ENCODE peak calls at places on chromosomes 2 and 18, in four cellular contexts. Y is left ventricle myocardium inferior, W is kidney, M is breast epithelium. C is an unnamed sample.

GRCh38 chr2:240955306-240956101 is 42.9 kb upstream of the SNED1 start:
- DNase-seq in Y (no peak), W (no peak), M (peak; percentile 15), C (no peak)

GRCh38 chr2:67954125-67954748 is 108.6 kb downstream of the C1D start:
- DNase-seq in W (no peak), Y (no peak), M (no peak), C (no peak)

GRCh38 chr2:2743164-2743571 is 412.1 kb upstream of the MYT1L start:
- DNase-seq in M (peak; percentile 65), Y (peak; percentile 68), W (no peak), C (peak; percentile 91)

GRCh38 chr18:41771971-41772370 is 183.1 kb upstream of the PIK3C3 start:
- DNase-seq in Y (no peak), M (no peak), W (no peak), C (no peak)

GRCh38 chr2:95346738-95347671 is 49.9 kb downstream of the KCNIP3 start:
- DNase-seq in W (peak; percentile 78), M (no peak), Y (peak; percentile 34), C (peak; percentile 34)

GRCh38 chr2:30446602-30447148 is 371 bp upstream of the LCLAT1 start:
- DNase-seq in W (no peak), M (no peak), Y (no peak), C (no peak)

GRCh38 chr2:23385748-23386421 is 906 bp downstream of the KLHL29 start:
- DNase-seq in M (no peak), Y (peak; percentile 33), W (peak; percentile 74), C (no peak)

GRCh38 chr18:31607384-31607783 is 15.7 kb downstream of the TTR start:
- DNase-seq in M (no peak), W (no peak), Y (no peak), C (no peak)

GRCh38 chr18:29191263-29191662 is 1014.3 kb upstream of the CDH2 start:
- DNase-seq in Y (no peak), W (no peak), M (no peak), C (no peak)

GRCh38 chr2:108968619-108969018 is 20.4 kb downstream of the EDAR start:
- DNase-seq in M (no peak), Y (no peak), W (no peak), C (no peak)

GRCh38 chr2:17416891-17417391 is 101.3 kb downstream of the RAD51AP2 start:
- DNase-seq in Y (no peak), W (peak; percentile 25), M (no peak), C (no peak)

GRCh38 chr18:52046842-52047241 is 293.2 kb upstream of the DCC start:
- DNase-seq in Y (no peak), M (no peak), W (no peak), C (no peak)

GRCh38 chr2:170701011-170701410 is 14.1 kb upstream of the SP5 start:
- DNase-seq in M (no peak), W (no peak), Y (no peak), C (no peak)

GRCh38 chr2:151150325-151150724 is 111.3 kb downstream of the RBM43 start:
- DNase-seq in Y (no peak), M (no peak), W (no peak), C (no peak)

GRCh38 chr2:214126135-214126534 is 284.7 kb upstream of the VWC2L start:
- DNase-seq in Y (no peak), W (no peak), M (no peak), C (no peak)

GRCh38 chr2:16185671-16186391 is 245.5 kb downstream of the MYCN start:
- DNase-seq in M (no peak), W (no peak), Y (no peak), C (no peak)

GRCh38 chr2:27008678-27009077 is 24.1 kb upstream of the TMEM214 start:
- DNase-seq in W (no peak), Y (no peak), M (no peak), C (no peak)

GRCh38 chr2:10362096-10362897 is 59.6 kb downstream of the HPCAL1 start:
- DNase-seq in M (no peak), Y (no peak), W (no peak), C (no peak)

GRCh38 chr2:61993422-61994024 is 88.0 kb downstream of the COMMD1 start:
- DNase-seq in W (no peak), Y (no peak), M (no peak), C (no peak)

GRCh38 chr2:71751590-71751989 is 298.2 kb downstream of the DYSF start:
- DNase-seq in Y (no peak), M (no peak), W (no peak), C (no peak)

GRCh38 chr2:23698733-23699391 is 228.1 kb downstream of the ATAD2B start:
- DNase-seq in Y (no peak), W (peak; percentile 83), M (no peak), C (no peak)

GRCh38 chr2:208546860-208547650 is 140.5 kb downstream of the PTH2R start:
- DNase-seq in M (no peak), Y (no peak), W (no peak), C (no peak)

GRCh38 chr2:130327703-130328527 is 14.8 kb upstream of the IMP4 start:
- DNase-seq in M (no peak), Y (no peak), W (no peak), C (no peak)

GRCh38 chr2:230657906-230658305 is 54.7 kb upstream of the CAB39 start:
- DNase-seq in Y (no peak), W (no peak), M (no peak), C (no peak)

GRCh38 chr2:19944205-19944845 is 42.5 kb upstream of the TTC32 start:
- DNase-seq in M (no peak), W (no peak), Y (no peak), C (no peak)

GRCh38 chr2:203685789-203686433 is 20.5 kb upstream of the CD28 start:
- DNase-seq in Y (no peak), M (no peak), W (no peak), C (no peak)

GRCh38 chr2:241695676-241696075 is 6.2 kb upstream of the ING5 start:
- DNase-seq in M (no peak), W (no peak), Y (no peak), C (no peak)

GRCh38 chr2:164993287-164994016 is 38.1 kb upstream of the SLC38A11 start:
- DNase-seq in W (no peak), M (no peak), Y (no peak), C (no peak)

GRCh38 chr18:10140461-10140911 is 226.7 kb downstream of the VAPA start:
- DNase-seq in W (no peak), Y (no peak), M (no peak), C (no peak)
- H3K27ac ChIP-seq in W (no peak overlapping the region), Y (no peak overlapping the region), M (no peak overlapping the region), C (no peak overlapping the region)

DNA sequence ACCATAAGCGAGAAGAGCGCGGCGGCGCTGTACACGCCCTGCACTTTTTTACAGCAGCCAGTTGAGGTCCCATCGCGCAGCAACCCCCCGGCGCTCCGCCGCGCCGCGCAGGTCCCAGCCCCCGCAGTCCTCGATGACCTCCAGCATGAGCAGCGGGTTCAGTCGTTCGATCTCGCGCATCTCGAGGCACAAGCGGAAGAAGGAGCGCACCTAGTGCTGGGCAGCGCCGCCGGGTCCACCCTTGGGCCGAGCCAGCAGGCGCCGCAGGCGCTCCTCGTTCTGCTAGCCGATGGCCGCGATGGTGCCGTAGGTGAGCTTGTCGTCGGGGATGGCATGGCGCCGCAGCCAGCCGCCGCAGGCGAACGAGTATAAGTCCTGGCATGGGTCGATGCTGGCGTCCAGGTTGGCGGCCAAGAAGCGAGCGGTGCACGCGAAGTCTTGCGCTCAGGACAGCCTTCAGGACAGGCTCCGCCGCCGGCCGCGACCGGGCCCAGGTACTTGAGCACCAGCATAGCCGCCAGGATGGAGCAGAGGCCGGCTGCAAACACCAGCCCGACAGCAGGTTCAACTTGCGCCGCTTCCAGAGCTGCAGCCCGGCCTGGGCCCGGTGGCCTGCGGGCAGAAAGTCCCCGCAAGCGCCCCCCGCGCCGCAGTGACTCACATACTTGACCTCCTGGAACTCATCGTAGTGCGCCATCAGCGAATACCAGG is 8.3 kb downstream of the ALPP start:
- DNase-seq in Y (no peak), M (no peak), W (no peak), C (no peak)
- H3K4me3 ChIP-seq in Y (no peak overlapping the region), M (no peak overlapping the region), W (no peak overlapping the region), C (no peak overlapping the region)

DNA sequence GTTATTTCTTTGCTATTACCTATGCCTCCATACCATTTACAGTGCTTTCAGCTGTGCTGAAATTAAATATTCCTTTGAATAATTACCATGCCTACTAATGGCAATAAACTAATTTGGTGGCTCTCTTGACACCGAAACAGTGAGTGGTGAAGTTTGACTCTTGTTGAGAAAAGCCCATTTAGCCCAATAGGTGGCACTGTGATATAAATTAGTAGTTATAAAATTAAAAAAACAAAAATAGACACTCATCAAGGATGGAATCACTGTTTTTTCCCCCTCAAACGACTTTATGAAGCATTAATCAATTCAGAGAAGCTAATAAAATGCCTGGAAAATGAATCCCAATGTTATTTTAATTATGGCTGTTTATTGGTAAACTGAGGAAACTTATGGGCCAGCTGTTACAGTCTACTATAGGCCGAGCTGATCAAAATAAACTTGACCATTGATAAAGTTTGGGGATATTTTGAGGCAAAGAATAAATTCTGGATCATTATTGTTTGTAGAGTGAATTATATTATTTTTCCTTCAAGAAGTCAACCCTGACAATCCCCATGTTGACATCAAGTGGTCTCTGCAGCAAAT is 339.6 kb downstream of the TRIB2 start:
- DNase-seq in Y (no peak), M (no peak), W (no peak), C (no peak)
- TF ChIP-seq CTCF in Y (peak; percentile 63), M (no peak), W (peak; percentile 37), C (peak; percentile 48)

GRCh38 chr2:143255899-143256298 is 126.7 kb downstream of the ARHGAP15 start:
- DNase-seq in W (no peak), Y (no peak), M (no peak), C (no peak)

GRCh38 chr2:143261986-143262784 is 133.0 kb downstream of the ARHGAP15 start:
- DNase-seq in Y (peak; percentile 13), M (no peak), W (no peak), C (no peak)

GRCh38 chr2:143254108-143254507 is 124.9 kb downstream of the ARHGAP15 start:
- DNase-seq in W (no peak), Y (no peak), M (no peak), C (no peak)

GRCh38 chr2:143259368-143259958 is 130.2 kb downstream of the ARHGAP15 start:
- DNase-seq in M (peak; percentile 46), W (no peak), Y (peak; percentile 29), C (peak; percentile 54)

DNA sequence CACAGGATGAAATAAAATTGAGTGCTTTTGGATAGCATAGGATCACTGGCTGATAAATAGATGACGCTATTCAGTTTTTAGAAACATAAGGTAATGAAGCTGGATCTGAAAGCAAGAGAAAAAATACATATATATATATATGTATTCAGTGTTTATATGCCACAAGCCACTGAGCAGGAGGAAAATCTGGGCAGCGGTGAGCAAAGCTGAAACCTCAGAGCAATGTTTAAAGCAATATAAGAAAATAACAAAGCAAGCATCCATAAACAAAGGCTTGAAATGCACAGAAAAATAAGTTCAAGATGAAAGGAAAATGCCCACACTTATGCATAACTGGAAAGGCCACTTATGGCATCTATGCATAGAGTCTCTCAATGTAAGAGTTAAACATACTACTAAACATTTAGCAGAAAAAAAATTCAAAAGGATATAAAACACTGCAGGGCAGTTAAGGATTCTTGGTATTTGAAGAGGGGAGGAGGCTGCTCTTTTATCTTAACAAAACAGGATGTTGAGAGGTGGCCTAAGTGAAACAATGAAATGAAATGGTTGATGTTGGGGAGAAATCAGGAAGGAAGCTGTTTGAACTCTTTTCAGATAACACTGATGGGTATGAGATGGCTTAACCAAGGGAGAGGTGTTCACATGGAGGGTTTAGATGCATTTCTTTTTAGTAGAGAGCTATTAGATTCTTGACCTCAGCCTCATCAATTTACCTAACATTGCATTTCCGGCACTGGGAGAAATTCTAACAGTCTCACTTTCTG is 129.1 kb downstream of the ARHGAP15 start:
- DNase-seq in W (no peak), M (no peak), Y (no peak), C (no peak)
- H3K27ac ChIP-seq in W (no peak overlapping the region), M (no peak overlapping the region), Y (no peak overlapping the region), C (no peak overlapping the region)